ENCODE peak calls at places on chromosomes 3 and 15, in six cellular contexts. N is uterus, W is body of pancreas, I is fibroblast of lung, X is left lung, D is pancreas. H is an unnamed sample. For H3K9me3, the result is how much of the 10 kb centered on the place peaks cover.

GRCh38 chr15:58704155-58704825 is 45.2 kb downstream of the ADAM10 start:
- DNase-seq in X (no peak), W (no peak), D (no peak), I (no peak), N (no peak), H (no peak)

GRCh38 chr3:24462737-24463136 is 31.9 kb downstream of the THRB start:
- DNase-seq in N (no peak), X (no peak), D (no peak), W (no peak), I (no peak), H (no peak)

GRCh38 chr3:123798540-123798939 is 85.6 kb downstream of the MYLK start:
- DNase-seq in X (no peak), W (no peak), N (no peak), D (no peak), I (no peak), H (no peak)

GRCh38 chr15:79193157-79193948 is 89.2 kb upstream of the ANKRD34C start:
- DNase-seq in D (no peak), N (no peak), I (no peak), X (no peak), W (no peak), H (no peak)

GRCh38 chr3:11090551-11090950 is 63.7 kb upstream of the HRH1 start:
- DNase-seq in I (no peak), X (no peak), N (no peak), W (no peak), D (no peak), H (no peak)

GRCh38 chr3:139935071-139935865 is at the start of gene CLSTN2:
- DNase-seq in N (peak), I (peak), W (peak), D (peak), X (peak), H (no peak)

GRCh38 chr15:39770748-39771689 is 11.6 kb downstream of the FSIP1 start:
- DNase-seq in X (no peak), D (no peak), I (peak), N (no peak), W (no peak), H (no peak)

GRCh38 chr3:160697628-160698382 is 20.8 kb downstream of the ARL14 start:
- DNase-seq in W (no peak), X (no peak), I (peak), N (no peak), D (no peak), H (no peak)

GRCh38 chr15:82624008-82624407 is 23.2 kb downstream of the CPEB1 start:
- DNase-seq in N (no peak), W (no peak), I (peak), D (no peak), X (no peak), H (no peak)

GRCh38 chr3:57545636-57546268 is 1.6 kb upstream of the DNAH12 start:
- DNase-seq in X (no peak), I (peak), W (peak), D (no peak), N (no peak), H (no peak)

GRCh38 chr3:127482216-127483004 is 108.1 kb downstream of the TPRA1 start:
- DNase-seq in W (no peak), X (peak), I (peak), N (peak), D (peak), H (no peak)

DNA sequence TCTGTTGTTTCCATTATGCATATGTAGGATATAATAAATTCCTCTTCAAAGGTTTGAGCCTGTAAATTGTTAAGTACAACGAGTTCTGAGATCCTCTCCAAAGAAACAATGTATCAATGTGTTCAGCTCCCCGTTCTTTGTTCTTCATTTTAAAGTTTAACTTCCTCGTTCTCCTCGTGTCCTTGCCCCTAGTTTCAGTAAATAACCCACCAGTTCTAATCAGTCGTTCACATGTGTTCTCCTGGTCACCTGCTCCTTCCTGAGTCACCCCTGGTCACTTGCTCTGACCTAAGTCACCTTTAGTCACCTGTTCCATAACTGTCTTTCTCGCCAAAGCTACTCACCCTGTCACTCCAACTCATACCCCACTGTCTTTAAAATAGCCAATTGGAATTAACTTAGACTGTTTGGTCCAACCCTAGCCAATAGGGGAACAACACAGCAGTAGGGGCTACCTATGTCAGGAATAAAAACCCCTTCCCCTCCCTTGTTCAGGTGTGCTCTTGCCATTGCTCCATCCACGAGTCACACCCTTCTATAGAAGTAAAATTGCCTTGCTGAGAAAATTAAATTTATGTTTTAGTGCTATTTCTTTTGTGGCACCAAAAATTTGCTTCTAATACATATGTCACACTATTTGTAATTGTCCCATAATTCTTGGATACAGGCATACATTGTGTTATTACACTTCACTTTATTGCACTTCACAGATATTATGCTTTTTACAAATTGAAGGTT is 15.1 kb upstream of the MCF2L2 start:
- DNase-seq in W (no peak), D (no peak), X (no peak), I (no peak), N (no peak), H (no peak)
- H3K9me3 ChIP-seq in W (under half), D (under half), X (under half), I (under half), N (under half), H (under half)

DNA sequence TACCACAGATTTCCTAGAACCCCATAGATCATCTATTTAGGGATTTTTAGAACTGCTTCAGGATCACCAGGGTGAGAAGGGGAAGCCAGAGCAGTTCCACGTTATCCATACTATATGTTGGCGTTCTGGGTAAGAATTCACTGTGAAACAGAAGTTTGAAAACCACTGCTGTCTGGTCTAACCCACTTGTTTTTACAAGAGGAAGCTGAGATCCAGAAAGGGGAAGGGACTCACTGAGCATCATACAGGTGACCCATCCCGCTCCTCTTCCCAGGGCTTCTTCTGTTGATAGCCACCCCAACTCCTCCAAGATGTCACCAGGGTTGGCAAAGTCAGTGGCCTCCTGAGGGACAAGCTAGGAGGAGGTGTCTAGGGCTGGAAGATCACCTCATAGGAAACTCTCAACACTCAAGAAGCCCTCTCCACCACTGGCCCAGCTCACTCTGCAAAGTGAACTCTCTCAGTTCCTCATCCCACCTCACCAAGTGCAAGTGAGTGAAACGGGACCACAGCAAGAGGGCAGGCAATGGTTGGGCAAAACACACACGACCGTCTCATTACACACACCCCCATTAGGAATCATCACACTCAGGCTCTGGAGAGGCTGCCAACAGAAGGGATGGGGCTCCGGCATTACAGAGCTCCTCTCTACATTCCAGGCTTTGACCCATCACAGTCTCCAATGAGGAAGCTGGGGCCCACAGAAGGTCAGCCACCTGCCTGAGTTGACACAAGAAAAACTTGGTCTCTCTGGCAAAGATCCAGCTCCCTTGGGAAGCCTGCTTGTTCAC is 1.8 kb downstream of the DAPK2 start:
- DNase-seq in I (no peak), D (no peak), W (no peak), X (no peak), N (no peak), H (no peak)
- H3K9me3 ChIP-seq in I (under half), D (under half), W (under half), X (under half), N (under half), H (under half)

DNA sequence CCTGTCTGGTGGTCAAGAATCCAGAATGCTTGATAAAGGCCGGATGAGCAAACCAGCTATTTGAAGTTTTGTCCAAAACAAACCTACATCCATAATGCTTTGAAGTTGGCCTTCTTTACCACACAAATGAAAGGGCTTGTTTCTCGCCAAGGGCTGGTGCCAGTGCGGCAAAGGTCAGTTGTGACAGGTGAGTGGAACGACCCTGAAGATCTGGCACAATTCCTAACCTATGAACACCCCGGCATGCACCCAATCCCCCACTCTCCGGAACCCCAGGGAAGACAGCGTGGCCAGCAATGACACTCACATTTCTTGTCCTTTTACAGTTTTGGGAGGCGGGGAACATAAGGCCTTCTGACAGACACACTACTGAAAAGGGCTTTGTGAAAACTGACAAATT is 90.6 kb downstream of the ATP10A start:
- DNase-seq in W (no peak), I (no peak), N (no peak), D (no peak), X (no peak), H (no peak)
- H3K9me3 ChIP-seq in W (under half), I (under half), N (under half), D (under half), X (under half), H (under half)

GRCh38 chr15:95520922-95521321 is 809.6 kb upstream of the NR2F2 start:
- DNase-seq in I (no peak), X (no peak), D (no peak), W (no peak), N (no peak), H (no peak)
- H3K9me3 ChIP-seq in I (under half), X (under half), D (under half), W (under half), N (under half), H (under half)

GRCh38 chr15:25062551-25063430 is 108.0 kb downstream of the SNRPN start:
- DNase-seq in I (no peak), X (no peak), W (no peak), N (peak), D (no peak), H (no peak)

GRCh38 chr15:25066708-25067107 is 111.9 kb downstream of the SNRPN start:
- DNase-seq in D (peak), X (no peak), I (no peak), W (no peak), N (no peak), H (no peak)

GRCh38 chr15:25065876-25066275 is 111.1 kb downstream of the SNRPN start:
- DNase-seq in I (no peak), W (no peak), N (no peak), D (peak), X (no peak), H (no peak)

GRCh38 chr15:25067725-25068309 is 113.0 kb downstream of the SNRPN start:
- DNase-seq in X (no peak), N (no peak), I (no peak), W (no peak), D (peak), H (no peak)

DNA sequence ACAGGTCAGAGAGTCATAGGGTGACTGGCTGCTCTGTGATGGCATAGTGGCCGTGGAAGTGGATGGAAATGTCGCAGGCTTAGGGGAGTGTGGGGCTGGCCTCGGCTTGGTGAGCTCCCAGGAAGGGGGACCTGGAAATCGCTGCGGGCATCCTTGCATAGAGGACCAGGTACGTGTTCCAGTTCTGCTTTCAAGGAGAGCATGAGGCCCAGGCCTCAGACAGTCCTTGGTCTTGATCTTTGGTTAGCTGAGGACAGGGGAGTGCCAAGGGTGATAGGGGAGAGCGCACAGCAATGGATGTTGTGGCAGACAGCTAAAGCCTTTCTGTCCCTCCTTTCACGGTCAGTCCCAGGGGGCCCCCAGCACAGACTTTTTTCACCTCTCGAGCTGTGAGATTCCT is 110.5 kb downstream of the SNRPN start:
- DNase-seq in W (no peak), N (no peak), D (no peak), X (no peak), I (no peak), H (no peak)
- H3K9me3 ChIP-seq in W (under half), N (under half), D (under half), X (half or more), I (half or more), H (under half)

H was measured in T-helper 17 cell.